ENCODE peak calls at places on chromosomes 13 and 19, in five cellular contexts. D is HTR-8/SVneo, X is dorsolateral prefrontal cortex, O is mesothelial cell of epicardium, N is aorta. S is an unnamed sample.

GRCh38 chr13:46184277-46184699 is 2.3 kb upstream of the LCP1 start:
- DNase-seq in D (no peak), X (no peak), O (no peak), N (peak; percentile 64), S (no peak)

GRCh38 chr19:8334458-8335342 is 8.4 kb downstream of the KANK3 start:
- DNase-seq in D (peak; percentile 87), X (no peak), O (peak; percentile 62), N (peak; percentile 48), S (no peak)

GRCh38 chr19:15115080-15115479 is 7.9 kb downstream of the SYDE1 start:
- DNase-seq in D (no peak), X (peak; percentile 17), O (no peak), N (peak; percentile 73), S (no peak)

GRCh38 chr19:38062959-38063786 is 156.2 kb downstream of the SIPA1L3 start:
- DNase-seq in D (no peak), X (peak; percentile 14), O (no peak), N (no peak), S (no peak)

GRCh38 chr13:20217168-20217567 is 15.0 kb downstream of the GJB6 start:
- DNase-seq in D (no peak), X (no peak), O (no peak), N (no peak), S (no peak)

GRCh38 chr13:99984463-99985242 is 3.1 kb downstream of the ZIC2 start:
- DNase-seq in D (no peak), X (no peak), O (no peak), N (no peak), S (no peak)

GRCh38 chr19:55527197-55528029 is 9.5 kb downstream of the SBK2 start:
- DNase-seq in D (no peak), X (no peak), O (no peak), N (no peak), S (no peak)

GRCh38 chr13:27016871-27017270 is 154.7 kb downstream of the USP12 start:
- DNase-seq in D (no peak), X (no peak), O (no peak), N (no peak), S (no peak)

GRCh38 chr19:1093330-1093729 is 1.8 kb downstream of the POLR2E start:
- DNase-seq in D (no peak), X (no peak), O (no peak), N (no peak), S (no peak)

GRCh38 chr19:4284176-4284958 is 5.3 kb downstream of the SHD start:
- DNase-seq in D (no peak), X (no peak), O (no peak), N (no peak), S (no peak)

GRCh38 chr19:7751157-7751783 is 3.9 kb upstream of the CD209 start:
- DNase-seq in D (no peak), X (no peak), O (no peak), N (no peak), S (no peak)

GRCh38 chr13:38385152-38385891 is 35.7 kb downstream of the UFM1 start:
- DNase-seq in D (no peak), X (no peak), O (no peak), N (no peak), S (no peak)

GRCh38 chr13:87314822-87315221 is 356.3 kb upstream of the SLITRK5 start:
- DNase-seq in D (no peak), X (no peak), O (no peak), N (no peak), S (no peak)

GRCh38 chr13:94661396-94661795 is 50.9 kb downstream of the SOX21 start:
- DNase-seq in D (no peak), X (no peak), O (no peak), N (no peak), S (no peak)

GRCh38 chr19:5113101-5113557 is 144.2 kb downstream of the KDM4B start:
- DNase-seq in D (peak; percentile 27), X (no peak), O (no peak), N (no peak), S (no peak)